ENCODE peak calls at places on chromosome 21, in eight cellular contexts. Z is GM12865, O is PC-3, X is brain microvascular endothelial cell, Y is Panc1, E is tibial nerve, B is IMR-90, D is dorsolateral prefrontal cortex. G is an unnamed sample.

GRCh38 chr21:27451116-27451515 is 484.2 kb upstream of the ADAMTS5 start:
- DNase-seq in B (no peak), O (no peak), E (no peak), X (no peak), Z (no peak), D (no peak), Y (no peak), G (no peak)

GRCh38 chr21:43842742-43843141 is 22.3 kb upstream of the AGPAT3 start:
- DNase-seq in X (no peak), Z (peak), B (no peak), Y (no peak), E (no peak), D (no peak), O (no peak), G (no peak)

GRCh38 chr21:28738882-28739281 is 253.8 kb downstream of the LTN1 start:
- DNase-seq in Y (no peak), O (no peak), E (no peak), X (no peak), B (no peak), D (no peak), Z (peak), G (no peak)

GRCh38 chr21:43302769-43303168 is 124.2 kb downstream of the SIK1 start:
- DNase-seq in B (no peak), E (no peak), Y (no peak), D (no peak), X (no peak), Z (no peak), O (no peak), G (no peak)

GRCh38 chr21:28963831-28964230 is 28.8 kb downstream of the LTN1 start:
- DNase-seq in O (no peak), D (no peak), B (no peak), Z (no peak), X (no peak), Y (no peak), E (no peak), G (no peak)

GRCh38 chr21:33901421-33902288 is 13.9 kb downstream of the ATP5PO start:
- DNase-seq in X (peak), Y (no peak), D (no peak), B (peak), O (peak), E (peak), Z (peak), G (no peak)

GRCh38 chr21:15301736-15302135 is 236.9 kb upstream of the NRIP1 start:
- DNase-seq in Z (no peak), D (no peak), X (peak), O (peak), Y (no peak), B (no peak), E (no peak), G (no peak)

GRCh38 chr21:44085491-44086321 is 21.5 kb upstream of the PWP2 start:
- DNase-seq in B (no peak), Y (no peak), E (no peak), D (peak), Z (no peak), O (no peak), X (no peak), G (peak)

GRCh38 chr21:28632718-28633408 is 359.8 kb downstream of the LTN1 start:
- DNase-seq in Z (no peak), Y (no peak), B (peak), E (no peak), D (no peak), X (peak), O (peak), G (no peak)

GRCh38 chr21:15793547-15794235 is 63.9 kb downstream of the USP25 start:
- DNase-seq in O (no peak), B (no peak), X (no peak), D (no peak), Y (no peak), Z (no peak), E (no peak), G (no peak)

GRCh38 chr21:44086636-44087425 is 20.4 kb upstream of the PWP2 start:
- DNase-seq in E (no peak), O (no peak), X (no peak), Y (no peak), D (peak), Z (no peak), B (no peak), G (no peak)

GRCh38 chr21:29647353-29647781 is 292.4 kb downstream of the GRIK1 start:
- DNase-seq in E (no peak), Y (no peak), B (peak), O (no peak), X (peak), D (no peak), Z (no peak), G (no peak)

GRCh38 chr21:28193189-28193588 is 799.5 kb downstream of the LTN1 start:
- DNase-seq in Y (no peak), B (no peak), Z (no peak), E (no peak), O (peak), D (no peak), X (no peak), G (no peak)

GRCh38 chr21:36545776-36546511 is 66.0 kb upstream of the CLDN14 start:
- DNase-seq in D (no peak), Y (no peak), Z (no peak), X (peak), B (no peak), E (no peak), O (no peak), G (no peak)

GRCh38 chr21:23541571-23541970 is 2065.7 kb downstream of the MRPL39 start:
- DNase-seq in X (no peak), O (peak), E (no peak), Y (no peak), D (no peak), Z (no peak), B (no peak), G (no peak)

GRCh38 chr21:33857846-33858671 is 57.5 kb downstream of the ATP5PO start:
- DNase-seq in X (no peak), B (no peak), D (no peak), E (no peak), Z (no peak), O (no peak), Y (no peak), G (no peak)

GRCh38 chr21:40681164-40681859 is 165.6 kb downstream of the DSCAM start:
- DNase-seq in D (peak), Y (no peak), E (no peak), Z (no peak), B (no peak), X (no peak), O (no peak), G (no peak)

GRCh38 chr21:33811147-33812024 is 104.2 kb downstream of the ATP5PO start:
- DNase-seq in O (no peak), X (no peak), D (no peak), B (no peak), E (no peak), Y (no peak), Z (no peak), G (no peak)

GRCh38 chr21:16243396-16243795 is 513.6 kb downstream of the USP25 start:
- DNase-seq in X (no peak), O (no peak), Y (no peak), B (no peak), E (no peak), D (no peak), Z (no peak), G (no peak)

GRCh38 chr21:27152996-27153395 is 186.1 kb upstream of the ADAMTS5 start:
- DNase-seq in O (no peak), Y (no peak), E (no peak), Z (no peak), B (no peak), X (no peak), D (no peak), G (no peak)

GRCh38 chr21:44720170-44720569 is 8.8 kb upstream of the TSPEAR start:
- DNase-seq in O (no peak), E (no peak), Z (no peak), Y (no peak), X (no peak), B (no peak), D (no peak), G (no peak)

GRCh38 chr21:14630556-14631069 is 84.5 kb upstream of the SAMSN1 start:
- DNase-seq in E (no peak), O (peak), Y (no peak), Z (peak), D (no peak), X (no peak), B (no peak), G (no peak)

GRCh38 chr21:16908087-16908486 is 604.8 kb upstream of the CXADR start:
- DNase-seq in D (no peak), E (peak), Z (no peak), X (no peak), Y (no peak), B (no peak), O (peak), G (peak)

GRCh38 chr21:16124397-16125130 is 394.8 kb downstream of the USP25 start:
- DNase-seq in Y (no peak), O (peak), X (peak), B (peak), Z (no peak), D (no peak), E (peak), G (peak)

GRCh38 chr21:34017127-34017961 is 56.0 kb upstream of the MRPS6 start:
- DNase-seq in O (no peak), X (no peak), B (no peak), Z (peak), E (no peak), Y (no peak), D (no peak), G (no peak)

GRCh38 chr21:15480160-15480559 is 249.6 kb upstream of the USP25 start:
- DNase-seq in Y (no peak), O (no peak), X (no peak), D (no peak), B (no peak), Z (no peak), E (no peak), G (no peak)

GRCh38 chr21:34080693-34081092 is 7.3 kb downstream of the MRPS6 start:
- DNase-seq in D (no peak), Z (no peak), X (no peak), E (no peak), Y (no peak), B (no peak), O (peak), G (no peak)

GRCh38 chr21:20110368-20110767 is 887.8 kb upstream of the NCAM2 start:
- DNase-seq in E (no peak), B (no peak), D (no peak), X (no peak), Z (no peak), O (no peak), Y (no peak), G (no peak)

GRCh38 chr21:44013380-44014088 is 1.4 kb downstream of the TRAPPC10 start:
- DNase-seq in Z (peak), B (peak), O (peak), E (no peak), D (no peak), X (no peak), Y (no peak), G (no peak)

GRCh38 chr21:10521091-10521598 is at the start of gene TPTE:
- DNase-seq in E (no peak), O (no peak), B (no peak), X (no peak), D (no peak), Y (no peak), Z (no peak), G (no peak)

GRCh38 chr21:33964706-33965325 is 49.2 kb upstream of the ATP5PO start:
- DNase-seq in E (no peak), Y (no peak), D (no peak), Z (no peak), O (no peak), X (no peak), B (peak), G (no peak)

GRCh38 chr21:36584980-36585940 is 105.3 kb upstream of the CLDN14 start:
- DNase-seq in X (no peak), Z (peak), E (no peak), Y (no peak), O (peak), B (no peak), D (no peak), G (no peak)

GRCh38 chr21:14913576-14914146 is 151.1 kb downstream of the NRIP1 start:
- DNase-seq in X (no peak), E (no peak), Y (no peak), Z (peak), O (peak), D (no peak), B (peak), G (no peak)

GRCh38 chr21:44298301-44298700 is 1.6 kb upstream of the PFKL start:
- DNase-seq in O (peak), X (no peak), B (peak), D (no peak), Y (no peak), Z (peak), E (no peak), G (no peak)

GRCh38 chr21:44855572-44855971 is 17.9 kb downstream of the PTTG1IP start:
- DNase-seq in X (no peak), B (no peak), O (no peak), Y (no peak), Z (no peak), E (no peak), D (no peak), G (no peak)

GRCh38 chr21:39386194-39386593 is 37.3 kb upstream of the HMGN1 start:
- DNase-seq in O (no peak), Y (no peak), X (no peak), E (no peak), D (peak), B (no peak), Z (no peak), G (no peak)
- H3K4me3 ChIP-seq in O (no peak), Y (peak), X (peak), E (peak), D (peak), B (peak), Z (peak), G (peak)

DNA sequence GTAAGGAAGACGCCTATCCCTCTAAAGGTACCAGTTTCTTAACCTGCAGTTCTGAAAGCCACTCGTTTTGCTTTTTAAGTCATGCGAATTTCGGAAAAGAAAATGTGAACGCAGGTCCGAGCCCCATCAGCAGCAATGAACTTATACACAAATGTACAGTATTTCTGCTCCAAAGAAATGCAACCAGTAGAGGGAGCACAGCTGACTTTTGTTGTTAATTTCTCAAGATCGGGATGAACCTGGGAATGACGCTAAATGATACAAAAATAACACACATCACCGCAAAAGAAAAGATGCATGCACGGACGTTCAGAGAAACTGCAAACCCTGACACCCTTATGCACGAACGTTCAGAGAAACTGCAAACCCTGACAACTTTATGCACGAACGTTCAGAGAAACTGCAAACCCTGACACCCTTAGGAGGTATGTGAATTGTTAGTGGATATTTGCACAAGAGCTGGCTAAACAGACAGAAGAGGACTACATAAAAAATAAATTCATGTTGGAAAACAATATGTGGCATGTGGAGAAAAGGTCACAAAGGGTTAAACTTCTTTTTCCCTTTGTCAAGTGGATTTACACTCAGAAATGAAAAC is 3.5 kb upstream of the TIAM1 start:
- DNase-seq in O (peak), B (peak), X (peak), Z (no peak), E (no peak), Y (no peak), D (no peak), G (no peak)
- TF ChIP-seq CTCF in O (peak), B (peak), X (peak), Z (no peak), E (peak), Y (peak), D (peak), G (peak)

GRCh38 chr21:39048064-39048463 is 135.2 kb downstream of the PSMG1 start:
- DNase-seq in X (peak), Z (no peak), B (peak), O (peak), D (no peak), E (no peak), Y (no peak), G (peak)
- H3K4me3 ChIP-seq in X (no peak), Z (no peak), B (no peak), O (no peak), D (no peak), E (no peak), Y (no peak), G (no peak)

DNA sequence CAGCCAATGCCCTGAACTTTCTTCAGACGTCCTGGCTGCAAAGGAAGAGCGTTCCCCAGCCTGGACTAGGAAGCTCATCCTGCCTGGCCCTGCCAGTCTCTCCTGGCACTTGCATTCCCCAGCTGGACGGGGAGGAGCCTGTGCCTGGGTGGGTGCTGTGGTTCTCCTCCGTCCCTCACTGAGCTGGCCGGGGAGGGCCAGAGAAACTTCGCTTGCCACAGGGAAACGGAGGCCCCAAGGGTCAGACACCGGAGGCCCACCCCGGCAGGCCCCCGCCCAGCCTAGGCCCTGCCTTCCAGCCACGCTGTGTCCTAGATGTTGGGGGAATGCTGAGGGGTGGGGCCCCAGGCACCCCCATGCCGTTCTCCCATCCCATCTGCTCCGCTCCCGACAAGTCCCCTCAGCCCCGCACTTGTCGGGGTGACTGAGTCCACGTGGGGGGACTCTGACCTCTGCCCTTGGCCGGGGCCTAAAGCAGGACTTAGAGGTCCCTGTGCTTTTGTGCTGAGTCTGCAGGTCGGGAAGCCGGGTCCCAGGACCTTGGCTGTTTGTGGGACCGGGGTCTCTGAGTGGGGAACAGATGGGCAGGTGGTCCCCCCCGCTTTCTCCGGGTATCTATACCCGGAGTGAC is 4.8 kb downstream of the FTCD start:
- DNase-seq in X (no peak), O (no peak), B (no peak), Z (no peak), D (peak), E (no peak), Y (no peak), G (no peak)
- TF ChIP-seq CTCF in X (no peak), O (no peak), B (no peak), Z (no peak), D (no peak), E (no peak), Y (no peak), G (no peak)

GRCh38 chr21:32410916-32411315 is 1.6 kb upstream of the EVA1C start:
- DNase-seq in D (no peak), Z (no peak), Y (no peak), O (no peak), X (no peak), E (no peak), B (no peak), G (no peak)
- H3K4me3 ChIP-seq in D (peak), Z (no peak), Y (no peak), O (peak), X (no peak), E (peak), B (no peak), G (peak)

DNA sequence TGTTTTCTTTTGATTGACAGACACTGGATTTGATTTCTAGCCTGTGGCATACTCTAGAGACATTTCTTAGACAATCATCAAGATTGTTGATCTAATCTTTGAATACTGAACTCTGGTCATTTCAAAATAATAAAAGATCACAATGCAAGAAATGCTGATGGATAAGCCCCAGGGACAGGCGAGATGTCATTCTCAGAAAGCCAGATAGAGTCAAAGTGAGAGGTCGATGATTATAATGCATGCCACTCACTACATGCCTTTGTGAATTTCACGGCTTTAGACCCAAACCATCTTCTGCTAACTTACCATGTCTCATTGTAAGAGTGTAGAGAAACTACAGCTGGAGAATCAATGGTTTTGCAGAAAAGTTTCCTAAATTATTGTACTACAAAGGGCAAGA is 257.1 kb downstream of the DYRK1A start:
- DNase-seq in Y (no peak), B (no peak), Z (peak), E (no peak), O (no peak), D (no peak), X (no peak), G (no peak)
- TF ChIP-seq CTCF in Y (no peak), B (no peak), Z (no peak), E (no peak), O (no peak), D (no peak), X (no peak), G (no peak)

DNA sequence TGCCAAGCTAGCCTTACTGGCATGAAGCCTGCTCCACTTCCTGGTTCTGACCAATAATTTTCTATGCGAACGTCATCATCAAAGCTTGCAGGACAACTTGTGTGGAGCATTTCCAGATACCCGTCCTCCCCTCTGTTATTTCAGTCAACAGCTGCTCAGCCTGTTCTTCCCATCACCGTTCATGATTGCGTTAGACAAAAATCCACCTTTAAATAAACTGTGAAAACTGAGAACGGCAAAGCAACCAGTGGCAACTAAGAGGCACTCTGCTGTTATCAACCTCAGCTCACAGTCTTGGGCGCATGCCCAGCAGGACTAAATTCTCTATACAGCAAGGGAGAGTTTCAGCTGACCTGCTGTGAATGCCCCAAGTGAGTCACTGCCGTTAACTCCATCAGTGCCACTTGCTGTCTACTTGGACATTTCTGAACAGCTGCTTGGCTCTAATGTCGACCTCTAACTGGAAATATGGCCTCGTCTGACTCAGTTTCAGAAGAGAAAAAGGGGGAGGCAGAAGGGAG is 207.4 kb upstream of the RUNX1 start:
- DNase-seq in O (peak), D (peak), Z (no peak), B (peak), Y (peak), X (peak), E (peak), G (peak)
- H3K4me3 ChIP-seq in O (peak), D (no peak), Z (no peak), B (no peak), Y (peak), X (no peak), E (no peak), G (peak)

GRCh38 chr21:42164064-42164789 is 54.7 kb upstream of the ABCG1 start:
- DNase-seq in O (peak), Y (no peak), B (no peak), X (no peak), Z (peak), E (peak), D (peak), G (no peak)
- TF ChIP-seq CTCF in O (peak), Y (no peak), B (no peak), X (peak), Z (peak), E (peak), D (peak), G (peak)

GRCh38 chr21:18245493-18245967 is 897 bp downstream of the CHODL start:
- DNase-seq in X (no peak), E (no peak), Z (no peak), O (no peak), D (no peak), B (no peak), Y (no peak), G (no peak)

GRCh38 chr21:18249542-18250152 is 5.0 kb downstream of the CHODL start:
- DNase-seq in D (no peak), E (no peak), B (no peak), O (peak), Y (no peak), Z (no peak), X (no peak), G (no peak)

GRCh38 chr21:18248171-18248570 is 3.5 kb downstream of the CHODL start:
- DNase-seq in D (no peak), X (no peak), O (no peak), Y (no peak), B (no peak), E (no peak), Z (no peak), G (no peak)

GRCh38 chr21:18244721-18245486 is at the start of gene CHODL:
- DNase-seq in E (no peak), X (no peak), B (no peak), D (no peak), Z (no peak), Y (no peak), O (no peak), G (no peak)
- H3K4me3 ChIP-seq in E (peak), X (peak), B (no peak), D (peak), Z (no peak), Y (peak), O (no peak), G (peak)

G was measured in epithelial cell of proximal tubule.